ENCODE peak calls at places on chromosomes 16 and 17, in six cellular contexts. Q is thoracic aorta; C is neural crest cell; O is A549; A is GM13977; W is CD4-positive, alpha-beta T cell. P is an unnamed sample.

GRCh38 chr17:4679652-4680051 is 24.3 kb downstream of the PELP1 start:
- DNase-seq in A (no peak), C (no peak), Q (no peak), O (peak; percentile 68), W (no peak), P (no peak)

GRCh38 chr17:4444782-4445473 is 11.2 kb downstream of the SPNS3 start:
- DNase-seq in A (no peak), W (no peak), O (peak; percentile 37), Q (peak; percentile 21), C (no peak), P (peak; percentile 83)

GRCh38 chr17:70320642-70321345 is 151.5 kb downstream of the KCNJ2 start:
- DNase-seq in A (no peak), W (no peak), C (no peak), O (no peak), Q (no peak), P (no peak)

GRCh38 chr17:66782866-66783265 is 52.1 kb upstream of the CACNG5 start:
- DNase-seq in A (no peak), W (no peak), O (no peak), C (no peak), Q (no peak), P (no peak)

GRCh38 chr17:19470529-19471261 is 59.7 kb downstream of the RNF112 start:
- DNase-seq in Q (peak; percentile 26), O (no peak), C (no peak), A (no peak), W (no peak), P (no peak)

GRCh38 chr17:49896860-49897259 is 49.0 kb upstream of the TAC4 start:
- DNase-seq in A (no peak), W (no peak), Q (no peak), O (no peak), C (no peak), P (no peak)

GRCh38 chr16:17591655-17592405 is 121.1 kb upstream of the XYLT1 start:
- DNase-seq in C (no peak), A (no peak), O (no peak), Q (no peak), W (no peak), P (no peak)

GRCh38 chr17:29593546-29594440 is 861 bp downstream of the ANKRD13B start:
- DNase-seq in O (peak; percentile 57), A (peak; percentile 37), W (no peak), Q (no peak), C (no peak), P (peak; percentile 24)

GRCh38 chr17:13182450-13182849 is 164.6 kb upstream of the ELAC2 start:
- DNase-seq in Q (no peak), C (no peak), O (no peak), A (no peak), W (no peak), P (no peak)

GRCh38 chr17:43880420-43880991 is 26.8 kb downstream of the MPP2 start:
- DNase-seq in C (peak; percentile 39), O (peak; percentile 74), Q (no peak), A (peak; percentile 74), W (peak; percentile 33), P (peak; percentile 67)

GRCh38 chr17:8287651-8288335 is 677 bp upstream of the RANGRF start:
- DNase-seq in Q (no peak), A (no peak), O (no peak), C (no peak), W (no peak), P (peak; percentile 58)

GRCh38 chr17:28643979-28644781 is 778 bp downstream of the BLTP2 start:
- DNase-seq in Q (no peak), A (peak; percentile 64), O (peak; percentile 76), C (peak; percentile 26), W (no peak), P (peak; percentile 44)

GRCh38 chr17:42183741-42184711 is 1.2 kb downstream of the HCRT start:
- DNase-seq in O (peak; percentile 74), A (peak; percentile 95), W (peak; percentile 67), Q (no peak), C (peak; percentile 84), P (peak; percentile 81)

GRCh38 chr16:69310479-69311114 is 553 bp upstream of the VPS4A start:
- DNase-seq in Q (no peak), A (no peak), W (no peak), C (no peak), O (no peak), P (peak; percentile 26)

GRCh38 chr16:84138824-84139627 is 6.0 kb downstream of the HSDL1 start:
- DNase-seq in C (no peak), W (no peak), O (no peak), Q (no peak), A (peak; percentile 76), P (no peak)
- TF ChIP-seq CTCF in C (no peak), W (no peak), O (no peak), Q (no peak), A (no peak), P (no peak)

GRCh38 chr17:74305865-74306654 is 20.0 kb upstream of the KIF19 start:
- DNase-seq in O (peak; percentile 28), A (no peak), W (no peak), Q (no peak), C (no peak), P (no peak)
- TF ChIP-seq CTCF in O (peak; percentile 12), A (no peak), W (no peak), Q (no peak), C (peak; percentile 37), P (no peak)

GRCh38 chr16:5653789-5654188 is 556.2 kb upstream of the EEF2KMT start:
- DNase-seq in A (no peak), W (no peak), C (no peak), O (no peak), Q (no peak), P (no peak)
- TF ChIP-seq CTCF in A (no peak), W (no peak), C (no peak), O (no peak), Q (no peak), P (no peak)

DNA sequence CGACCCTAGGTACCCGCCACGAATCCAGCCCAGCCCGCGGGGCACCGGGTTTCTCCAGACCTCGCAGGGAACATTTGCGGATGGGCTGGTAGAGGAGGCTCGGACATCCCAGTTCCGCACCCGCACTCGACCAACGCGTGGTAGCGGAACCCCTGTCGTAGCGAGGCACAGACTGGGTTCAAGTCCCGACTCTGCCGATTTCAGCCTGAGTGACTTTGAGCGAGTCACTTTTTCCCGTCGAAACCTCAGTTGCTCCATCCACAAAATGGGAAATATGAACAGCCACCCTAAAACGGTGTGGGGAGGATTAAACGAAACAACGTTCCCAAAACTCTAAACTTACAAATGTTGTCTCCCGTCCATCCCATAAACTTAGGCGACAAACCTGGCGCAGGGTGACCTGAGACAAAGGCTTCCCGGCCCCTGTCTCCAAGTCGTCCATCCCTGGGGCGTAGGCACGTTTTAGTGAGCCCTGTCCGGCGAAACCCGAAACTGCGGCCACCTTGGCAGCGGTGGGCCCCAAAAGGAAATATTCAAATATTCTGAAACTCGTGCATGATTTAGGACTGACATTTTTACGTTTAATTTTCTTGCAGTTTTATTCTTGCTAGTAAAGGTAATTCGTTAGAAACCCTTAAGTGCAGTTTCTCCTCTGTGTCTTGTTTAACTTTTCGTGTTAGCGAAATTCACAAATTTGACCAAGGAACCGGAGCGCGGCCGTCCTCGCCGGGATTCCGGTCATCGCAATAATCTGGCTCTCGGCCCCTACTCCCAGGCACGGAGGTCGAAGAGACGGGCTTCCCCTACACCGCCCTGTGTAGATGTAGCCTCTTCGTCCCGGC is 2.0 kb upstream of the MLLT6 start:
- DNase-seq in W (no peak), C (peak; percentile 15), Q (no peak), O (no peak), A (peak; percentile 43), P (no peak)
- TF ChIP-seq CTCF in W (no peak), C (no peak), Q (no peak), O (no peak), A (no peak), P (no peak)